ENCODE peak calls at places on chromosomes 16 and 17, in five cellular contexts. E is MCF 10A, R is AG04450, Y is stromal cell of bone marrow, I is astrocyte of the cerebellum. T is an unnamed sample.

GRCh38 chr17:13727441-13728171 is 125.9 kb upstream of the HS3ST3A1 start:
- DNase-seq in E (peak), R (peak), Y (peak), I (no peak), T (peak)

GRCh38 chr17:75785016-75785769 is 587 bp downstream of the UNK start:
- DNase-seq in E (peak), R (peak), Y (peak), I (peak), T (peak)

GRCh38 chr17:83010323-83011200 is 68.8 kb upstream of the METRNL start:
- DNase-seq in E (no peak), R (no peak), Y (peak), I (no peak), T (no peak)

GRCh38 chr16:49312389-49312990 is 30.9 kb upstream of the CBLN1 start:
- DNase-seq in E (no peak), R (no peak), Y (no peak), I (no peak), T (no peak)

GRCh38 chr17:46984341-46984740 is 5.3 kb upstream of the RPRML start:
- DNase-seq in E (no peak), R (no peak), Y (no peak), I (no peak), T (no peak)

GRCh38 chr17:74742153-74742515 is 5.1 kb downstream of the RAB37 start:
- DNase-seq in E (no peak), R (no peak), Y (no peak), I (no peak), T (no peak)

GRCh38 chr17:30477083-30477757 is at the start of gene GOSR1:
- DNase-seq in E (peak), R (peak), Y (peak), I (peak), T (peak)

GRCh38 chr16:19167710-19168172 is 299 bp upstream of the SYT17 start:
- DNase-seq in E (peak), R (no peak), Y (peak), I (peak), T (peak)

GRCh38 chr16:4915226-4915761 is 21.7 kb downstream of the PPL start:
- DNase-seq in E (peak), R (peak), Y (peak), I (peak), T (peak)

GRCh38 chr16:47470810-47471209 is 9.7 kb downstream of the PHKB start:
- DNase-seq in E (no peak), R (no peak), Y (no peak), I (no peak), T (no peak)

GRCh38 chr16:75494696-75495601 is at the start of gene CHST6:
- DNase-seq in E (no peak), R (no peak), Y (no peak), I (no peak), T (no peak)

GRCh38 chr17:2892305-2892971 is 96.2 kb downstream of the RAP1GAP2 start:
- DNase-seq in E (peak), R (peak), Y (peak), I (peak), T (peak)

GRCh38 chr16:89478576-89479221 is 11.7 kb downstream of the ANKRD11 start:
- DNase-seq in E (peak), R (no peak), Y (no peak), I (no peak), T (peak)

GRCh38 chr17:17609121-17609520 is 17.6 kb upstream of the PEMT start:
- DNase-seq in E (no peak), R (no peak), Y (no peak), I (no peak), T (no peak)

GRCh38 chr17:74332017-74332650 is 6.1 kb downstream of the KIF19 start:
- DNase-seq in E (no peak), R (no peak), Y (no peak), I (no peak), T (no peak)

GRCh38 chr17:7293821-7294613 is 422 bp downstream of the YBX2 start:
- DNase-seq in E (peak), R (no peak), Y (no peak), I (no peak), T (no peak)

GRCh38 chr17:81567191-81567590 is 15.0 kb upstream of the FAAP100 start:
- DNase-seq in E (no peak), R (no peak), Y (no peak), I (no peak), T (no peak)

GRCh38 chr17:2397247-2398171 is 3.4 kb downstream of the MNT start:
- DNase-seq in E (no peak), R (no peak), Y (no peak), I (no peak), T (no peak)

GRCh38 chr17:41351177-41351576 is 549 bp upstream of the KRT33A start:
- DNase-seq in E (no peak), R (no peak), Y (no peak), I (no peak), T (no peak)

GRCh38 chr16:588639-588888 is 1.3 kb upstream of the RAB40C start:
- DNase-seq in E (peak), R (peak), Y (no peak), I (no peak), T (peak)

GRCh38 chr16:69037373-69038160 is 67.9 kb upstream of the HAS3 start:
- DNase-seq in E (no peak), R (no peak), Y (no peak), I (no peak), T (no peak)

GRCh38 chr16:10688291-10688690 is 6.4 kb downstream of the TEKT5 start:
- DNase-seq in E (no peak), R (no peak), Y (no peak), I (no peak), T (no peak)

T was measured in fibroblast of the aortic adventitia.